ENCODE peak calls at places on chromosomes 2 and 18, in five cellular contexts. C is glomerular endothelial cell; N is T1000; J is stomach; Q is effector CD8-positive, alpha-beta T cell. P is an unnamed sample.

GRCh38 chr2:64134813-64135212 is 9.4 kb downstream of the PELI1 start:
- DNase-seq in C (no peak), N (no peak), J (no peak), Q (no peak), P (no peak)

GRCh38 chr18:23636041-23636399 is 26.7 kb downstream of the ANKRD29 start:
- DNase-seq in C (no peak), N (no peak), J (no peak), Q (no peak), P (no peak)

GRCh38 chr2:178241852-178242551 is 47.7 kb downstream of the OSBPL6 start:
- DNase-seq in C (peak; percentile 56), N (no peak), J (peak; percentile 37), Q (no peak), P (no peak)

GRCh38 chr2:235472443-235472842 is 21.4 kb upstream of the AGAP1 start:
- DNase-seq in C (no peak), N (no peak), J (no peak), Q (no peak), P (no peak)

GRCh38 chr2:96092896-96093295 is 23.5 kb downstream of the ADRA2B start:
- DNase-seq in C (no peak), N (no peak), J (peak; percentile 20), Q (no peak), P (no peak)

GRCh38 chr2:26614205-26615128 is 26.7 kb downstream of the CIB4 start:
- DNase-seq in C (no peak), N (no peak), J (peak; percentile 11), Q (no peak), P (no peak)

GRCh38 chr2:48205137-48205798 is 299.0 kb upstream of the FBXO11 start:
- DNase-seq in C (no peak), N (no peak), J (no peak), Q (no peak), P (peak; percentile 48)

GRCh38 chr2:29108225-29108624 is 7.0 kb upstream of the CLIP4 start:
- DNase-seq in C (no peak), N (peak; percentile 67), J (no peak), Q (no peak), P (no peak)

GRCh38 chr2:24894750-24895149 is 25.3 kb downstream of the ADCY3 start:
- DNase-seq in C (no peak), N (no peak), J (no peak), Q (no peak), P (no peak)

GRCh38 chr18:46832856-46833255 is 76.0 kb upstream of the ST8SIA5 start:
- DNase-seq in C (no peak), N (no peak), J (peak; percentile 67), Q (no peak), P (no peak)

GRCh38 chr2:38074775-38075435 is 1.0 kb downstream of the CYP1B1 start:
- DNase-seq in C (no peak), N (no peak), J (no peak), Q (no peak), P (no peak)

GRCh38 chr18:48645427-48646002 is 106.7 kb downstream of the CTIF start:
- DNase-seq in C (no peak), N (no peak), J (no peak), Q (no peak), P (no peak)

GRCh38 chr2:126657146-126657635 is 1.2 kb downstream of the GYPC start:
- DNase-seq in C (peak; percentile 12), N (peak; percentile 72), J (peak; percentile 42), Q (peak; percentile 44), P (no peak)

GRCh38 chr2:45085487-45085886 is 76.2 kb upstream of the SIX2 start:
- DNase-seq in C (no peak), N (no peak), J (no peak), Q (no peak), P (no peak)

GRCh38 chr18:56067216-56067611 is 479.2 kb upstream of the TCF4 start:
- DNase-seq in C (no peak), N (no peak), J (no peak), Q (no peak), P (no peak)

GRCh38 chr2:20698916-20699613 is 32.1 kb downstream of the GDF7 start:
- DNase-seq in C (no peak), N (no peak), J (no peak), Q (no peak), P (no peak)

GRCh38 chr18:23384778-23385736 is 68.0 kb upstream of the RIOK3 start:
- DNase-seq in C (no peak), N (no peak), J (no peak), Q (no peak), P (no peak)

GRCh38 chr18:9854801-9855676 is 30.7 kb upstream of the TXNDC2 start:
- DNase-seq in C (no peak), N (no peak), J (peak; percentile 61), Q (no peak), P (no peak)

GRCh38 chr2:106801256-106801655 is 84.7 kb downstream of the ST6GAL2 start:
- DNase-seq in C (no peak), N (no peak), J (no peak), Q (no peak), P (no peak)

GRCh38 chr2:102703748-102704147 is 58.1 kb upstream of the TMEM182 start:
- DNase-seq in C (no peak), N (no peak), J (no peak), Q (no peak), P (no peak)

GRCh38 chr18:26456070-26456491 is 92.3 kb downstream of the KCTD1 start:
- DNase-seq in C (no peak), N (no peak), J (no peak), Q (no peak), P (no peak)

GRCh38 chr2:30106543-30106942 is 40.3 kb upstream of the YPEL5 start:
- DNase-seq in C (no peak), N (no peak), J (no peak), Q (no peak), P (no peak)

GRCh38 chr2:217614498-217614897 is 388.3 kb downstream of the TNS1 start:
- DNase-seq in C (no peak), N (no peak), J (no peak), Q (no peak), P (peak; percentile 23)

GRCh38 chr2:98114643-98115355 is 27.8 kb downstream of the VWA3B start:
- DNase-seq in C (no peak), N (no peak), J (no peak), Q (no peak), P (no peak)

GRCh38 chr18:45910405-45911023 is 56.6 kb downstream of the EPG5 start:
- DNase-seq in C (no peak), N (no peak), J (peak; percentile 59), Q (peak; percentile 32), P (peak; percentile 2)

GRCh38 chr2:48961009-48961408 is 193.3 kb downstream of the FSHR start:
- DNase-seq in C (no peak), N (no peak), J (no peak), Q (no peak), P (no peak)

GRCh38 chr2:196286821-196287220 is 115.4 kb upstream of the STK17B start:
- DNase-seq in C (no peak), N (no peak), J (no peak), Q (no peak), P (no peak)

GRCh38 chr2:99706734-99707133 is 216.9 kb upstream of the REV1 start:
- DNase-seq in C (no peak), N (no peak), J (no peak), Q (no peak), P (no peak)

GRCh38 chr2:7857904-7858303 is 824.0 kb upstream of the ID2 start:
- DNase-seq in C (no peak), N (no peak), J (no peak), Q (no peak), P (no peak)

GRCh38 chr18:31278609-31279071 is 39.3 kb upstream of the DSG1 start:
- DNase-seq in C (no peak), N (no peak), J (no peak), Q (no peak), P (no peak)

GRCh38 chr2:12770569-12770968 is 53.8 kb downstream of the TRIB2 start:
- DNase-seq in C (no peak), N (no peak), J (no peak), Q (no peak), P (no peak)

GRCh38 chr2:237700583-237701032 is 73.2 kb downstream of the LRRFIP1 start:
- DNase-seq in C (no peak), N (peak; percentile 77), J (no peak), Q (peak; percentile 56), P (peak; percentile 54)

GRCh38 chr2:25326326-25327013 is 15.3 kb downstream of the DNMT3A start:
- DNase-seq in C (no peak), N (no peak), J (no peak), Q (no peak), P (no peak)

P was measured in GM12878.